ENCODE peak calls at places on chromosomes 2 and 18, in ten cellular contexts. S is astrocyte of the spinal cord, W is uterus, X is AG04450, I is cardiac muscle cell, L is HFF-Myc, H is A549, Q is lower leg skin, G is IMR-90, M is heart left ventricle. A is an unnamed sample.
A peak's percentile ranks its signal among the peaks of the same experiment; 100 is the strongest.

GRCh38 chr2:175744000-175744399 is 258.1 kb downstream of the LNPK start:
- DNase-seq in S (peak; percentile 13), W (no peak), X (no peak), I (no peak), L (no peak), H (no peak), Q (no peak), G (no peak), M (no peak), A (no peak)

GRCh38 chr18:62632788-62633455 is 82.4 kb upstream of the PHLPP1 start:
- DNase-seq in S (no peak), W (no peak), X (no peak), I (no peak), L (no peak), H (no peak), Q (no peak), G (no peak), M (no peak), A (no peak)

GRCh38 chr18:57698571-57699276 is 77.1 kb upstream of the NARS1 start:
- DNase-seq in S (peak; percentile 64), W (no peak), X (peak; percentile 23), I (peak; percentile 51), L (no peak), H (no peak), Q (peak; percentile 56), G (peak; percentile 74), M (no peak), A (peak; percentile 79)

GRCh38 chr2:118670868-118671267 is 176.6 kb downstream of the EN1 start:
- DNase-seq in S (peak; percentile 64), W (no peak), X (no peak), I (no peak), L (peak; percentile 63), H (no peak), Q (no peak), G (peak; percentile 44), M (no peak), A (no peak)

GRCh38 chr2:240519396-240520142 is 38.2 kb downstream of the ANKMY1 start:
- DNase-seq in S (peak; percentile 14), W (no peak), X (no peak), I (no peak), L (no peak), H (no peak), Q (peak; percentile 77), G (peak; percentile 40), M (no peak), A (no peak)

GRCh38 chr2:10909996-10910341 is 1.8 kb upstream of the KCNF1 start:
- DNase-seq in S (no peak), W (no peak), X (no peak), I (no peak), L (no peak), H (no peak), Q (peak; percentile 7), G (no peak), M (no peak), A (no peak)

GRCh38 chr2:47651296-47651695 is 131.6 kb upstream of the MSH6 start:
- DNase-seq in S (no peak), W (no peak), X (no peak), I (no peak), L (no peak), H (no peak), Q (no peak), G (no peak), M (no peak), A (no peak)

GRCh38 chr2:71313016-71313766 is 18.4 kb upstream of the ZNF638 start:
- DNase-seq in S (no peak), W (no peak), X (no peak), I (no peak), L (peak; percentile 22), H (no peak), Q (no peak), G (no peak), M (no peak), A (no peak)

GRCh38 chr2:111050701-111051376 is 69.9 kb upstream of the BCL2L11 start:
- DNase-seq in S (no peak), W (no peak), X (no peak), I (no peak), L (no peak), H (no peak), Q (no peak), G (no peak), M (no peak), A (no peak)

GRCh38 chr2:111054791-111055627 is 65.7 kb upstream of the BCL2L11 start:
- DNase-seq in S (no peak), W (no peak), X (no peak), I (no peak), L (no peak), H (no peak), Q (no peak), G (no peak), M (no peak), A (no peak)

GRCh38 chr2:111053266-111053665 is 67.4 kb upstream of the BCL2L11 start:
- DNase-seq in S (no peak), W (no peak), X (no peak), I (no peak), L (no peak), H (no peak), Q (no peak), G (no peak), M (no peak), A (no peak)

GRCh38 chr2:111053825-111054490 is 66.8 kb upstream of the BCL2L11 start:
- DNase-seq in S (no peak), W (no peak), X (no peak), I (no peak), L (no peak), H (no peak), Q (no peak), G (no peak), M (no peak), A (no peak)

DNA sequence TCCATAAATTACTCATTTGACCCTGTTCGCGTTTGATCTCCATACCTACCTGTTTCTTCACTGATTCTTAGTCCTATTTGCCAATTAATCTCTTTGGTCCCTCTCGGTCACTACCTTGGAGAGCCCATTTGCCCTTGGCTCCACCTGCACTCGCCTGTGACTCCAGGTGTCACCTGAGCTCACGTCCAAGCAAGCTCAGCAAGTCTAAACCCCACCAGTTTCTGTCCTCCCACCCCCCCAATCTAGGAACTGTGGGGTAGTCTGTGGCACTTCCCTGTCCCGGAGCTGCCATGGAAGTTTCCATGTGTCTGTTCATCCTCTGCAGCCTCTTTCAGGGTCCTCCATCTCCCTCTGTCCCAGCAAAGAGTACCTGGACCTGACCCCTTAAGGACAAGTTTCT is 68.1 kb upstream of the BCL2L11 start:
- DNase-seq in S (no peak), W (no peak), X (no peak), I (no peak), L (no peak), H (no peak), Q (no peak), G (no peak), M (no peak), A (no peak)
- TF ChIP-seq CTCF in S (no peak), W (no peak), X (no peak), I (no peak), L (no peak), H (no peak), Q (no peak), G (no peak), M (no peak), A (no peak)

GRCh38 chr2:133790706-133791105 is 222.4 kb upstream of the NCKAP5 start:
- DNase-seq in S (no peak), W (no peak), X (no peak), I (no peak), L (no peak), H (no peak), Q (no peak), G (peak; percentile 73), M (no peak), A (no peak)

GRCh38 chr2:133791191-133791590 is 222.9 kb upstream of the NCKAP5 start:
- DNase-seq in S (peak; percentile 72), W (no peak), X (peak; percentile 36), I (no peak), L (no peak), H (no peak), Q (no peak), G (peak; percentile 90), M (no peak), A (no peak)

GRCh38 chr2:133788391-133788790 is 220.1 kb upstream of the NCKAP5 start:
- DNase-seq in S (no peak), W (no peak), X (no peak), I (no peak), L (no peak), H (no peak), Q (no peak), G (peak; percentile 74), M (no peak), A (no peak)

GRCh38 chr2:133787651-133788050 is 219.4 kb upstream of the NCKAP5 start:
- DNase-seq in S (no peak), W (no peak), X (no peak), I (no peak), L (no peak), H (no peak), Q (no peak), G (no peak), M (no peak), A (no peak)

DNA sequence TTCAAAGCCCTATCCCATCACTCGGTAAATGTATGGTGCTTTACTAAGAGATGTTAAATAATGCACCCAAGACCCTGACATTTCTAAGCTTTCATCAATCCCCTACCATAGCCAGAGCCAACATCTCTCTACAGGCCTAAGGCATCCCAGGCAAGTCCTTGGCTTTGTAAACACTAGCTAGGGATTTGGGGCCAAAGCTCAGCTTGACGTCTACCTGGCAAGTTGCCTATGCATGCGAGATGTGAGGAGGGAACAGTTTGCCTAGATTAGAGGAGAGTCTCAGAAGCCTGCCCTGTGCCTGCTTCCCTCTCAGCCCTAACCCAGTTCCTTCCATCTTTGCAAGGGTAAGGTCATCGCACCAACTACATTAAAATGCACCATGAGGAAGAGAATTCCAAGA is 221.5 kb upstream of the NCKAP5 start:
- DNase-seq in S (peak; percentile 37), W (no peak), X (no peak), I (no peak), L (no peak), H (no peak), Q (no peak), G (no peak), M (no peak), A (no peak)
- H3K4me3 ChIP-seq in S (no peak overlapping the region), W (no peak overlapping the region), X (no peak overlapping the region), I (no peak overlapping the region), L (no peak overlapping the region), H (no peak overlapping the region), Q (no peak overlapping the region), G (no peak overlapping the region), M (no peak overlapping the region), A (no peak overlapping the region)

DNA sequence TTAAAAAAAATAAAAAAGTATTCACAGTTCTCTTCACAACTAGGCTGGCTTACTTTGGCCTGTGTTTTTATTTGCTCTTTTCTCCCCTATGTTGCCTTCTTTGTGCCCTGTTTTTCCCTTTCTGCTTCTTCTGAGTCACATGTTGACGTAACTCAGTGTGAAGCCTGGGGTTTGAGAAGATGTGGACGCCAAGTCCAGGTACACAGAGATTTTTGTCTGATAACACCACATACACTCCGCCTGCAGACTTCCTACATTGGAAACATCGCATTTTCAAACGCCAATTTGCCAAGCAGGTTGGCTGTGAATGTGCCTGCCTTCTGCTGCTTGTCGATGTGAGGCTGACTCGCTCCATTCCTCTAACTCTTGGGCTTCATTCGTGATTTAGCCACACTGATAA is 62.5 kb upstream of the FN1 start:
- DNase-seq in S (peak; percentile 65), W (no peak), X (no peak), I (no peak), L (no peak), H (peak; percentile 64), Q (no peak), G (no peak), M (no peak), A (peak; percentile 67)
- TF ChIP-seq CTCF in S (no peak), W (no peak), X (no peak), I (no peak), L (no peak), H (no peak), Q (no peak), G (no peak), M (no peak), A (no peak)

DNA sequence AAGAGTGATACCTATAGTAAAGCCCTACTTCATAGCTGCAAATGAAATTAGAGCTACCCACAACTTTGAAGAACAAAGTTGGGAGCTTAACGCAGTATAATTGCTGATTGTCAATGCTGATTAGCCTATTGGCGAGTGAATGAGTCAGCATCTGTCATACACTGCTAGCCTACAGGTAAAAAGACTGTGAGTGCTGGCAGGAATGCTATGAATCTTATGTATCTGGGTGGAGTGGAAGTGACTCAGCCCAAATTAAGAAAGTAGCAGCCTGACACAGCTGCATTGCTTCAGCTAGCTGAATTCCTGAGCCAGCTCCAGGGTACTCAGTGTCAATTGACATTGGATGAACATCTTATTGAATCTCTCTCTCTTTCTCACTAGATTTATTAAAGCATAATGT is 179.3 kb upstream of the DCC start:
- DNase-seq in S (peak; percentile 8), W (no peak), X (no peak), I (peak; percentile 2), L (no peak), H (peak; percentile 0), Q (no peak), G (no peak), M (no peak), A (no peak)
- H3K4me3 ChIP-seq in S (no peak overlapping the region), W (no peak overlapping the region), X (no peak overlapping the region), I (no peak overlapping the region), L (no peak overlapping the region), H (no peak overlapping the region), Q (no peak overlapping the region), G (no peak overlapping the region), M (no peak overlapping the region), A (no peak overlapping the region)

A was measured in LNCaP clone FGC.